ENCODE peak calls at places on chromosomes 4 and X, in six cellular contexts. S is pancreas; P is left cardiac atrium; J is B cell; C is activated CD4-positive, alpha-beta T cell treated with anti-CD3 and anti-CD28 coated beads for 36 hours; R is central memory CD8-positive, alpha-beta T cell. V is an unnamed sample.

GRCh38 chr4:151797131-151797530 is 36.3 kb upstream of the GATB start:
- ATAC-seq in S (no peak), P (peak), J (no peak), C (no peak), R (no peak), V (no peak)

GRCh38 chr4:53365121-53365485 is 758 bp downstream of the SCFD2 start:
- ATAC-seq in S (peak), P (peak), J (no peak), C (no peak), R (peak), V (no peak)

GRCh38 chrX:67543818-67544217 is at the start of gene AR:
- ATAC-seq in S (peak), P (peak), J (no peak), C (no peak), R (no peak), V (no peak)

GRCh38 chr4:47801481-47802002 is 36.3 kb downstream of the CORIN start:
- ATAC-seq in S (no peak), P (peak), J (no peak), C (no peak), R (no peak), V (no peak)

GRCh38 chr4:130073145-130073790 is 977.3 kb downstream of the C4orf33 start:
- ATAC-seq in S (peak), P (no peak), J (no peak), C (no peak), R (no peak), V (no peak)

GRCh38 chr4:184309241-184310170 is 91.8 kb upstream of the ENPP6 start:
- ATAC-seq in S (no peak), P (no peak), J (no peak), C (peak), R (no peak), V (peak)

GRCh38 chrX:9902651-9903050 is 64.5 kb upstream of the CLDN34 start:
- ATAC-seq in S (no peak), P (no peak), J (no peak), C (no peak), R (no peak), V (no peak)

GRCh38 chrX:53279296-53280237 is 1.8 kb downstream of the IQSEC2 start:
- ATAC-seq in S (no peak), P (no peak), J (peak), C (peak), R (no peak), V (peak)

GRCh38 chrX:147838465-147839131 is 73.1 kb upstream of the FMR1 start:
- ATAC-seq in S (no peak), P (no peak), J (no peak), C (no peak), R (no peak), V (no peak)

GRCh38 chr4:85861064-85861767 is 386.3 kb downstream of the ARHGAP24 start:
- ATAC-seq in S (peak), P (no peak), J (no peak), C (no peak), R (no peak), V (no peak)

GRCh38 chr4:184958127-184958806 is 60.0 kb upstream of the HELT start:
- ATAC-seq in S (no peak), P (peak), J (no peak), C (no peak), R (no peak), V (no peak)

GRCh38 chrX:42704454-42704853 is 73.5 kb downstream of the PPP1R2C start:
- ATAC-seq in S (no peak), P (no peak), J (no peak), C (peak), R (no peak), V (peak)

GRCh38 chrX:110531873-110532272 is 173.2 kb downstream of the RTL9 start:
- ATAC-seq in S (peak), P (peak), J (no peak), C (no peak), R (no peak), V (no peak)

GRCh38 chrX:17549005-17549685 is 174.1 kb downstream of the NHS start:
- ATAC-seq in S (no peak), P (no peak), J (no peak), C (peak), R (no peak), V (no peak)

GRCh38 chr4:95087657-95088455 is 330.1 kb downstream of the BMPR1B start:
- ATAC-seq in S (no peak), P (no peak), J (no peak), C (no peak), R (no peak), V (no peak)

GRCh38 chr4:108156391-108156790 is 12.3 kb downstream of the LEF1 start:
- ATAC-seq in S (no peak), P (no peak), J (no peak), C (peak), R (no peak), V (peak)

GRCh38 chrX:136780738-136781137 is at the start of gene ARHGEF6:
- ATAC-seq in S (peak), P (peak), J (peak), C (peak), R (peak), V (peak)

GRCh38 chr4:36363024-36363423 is 81.6 kb downstream of the DTHD1 start:
- ATAC-seq in S (peak), P (peak), J (no peak), C (no peak), R (no peak), V (no peak)